ENCODE peak calls at places on chromosomes 7 and 10, in seven cellular contexts. Q is fibroblast of lung, Z is GM12878, R is adipocyte, F is mammary epithelial cell, U is neuronal stem cell, C is HCT116. Y is an unnamed sample.

GRCh38 chr10:15035385-15036301 is 8.1 kb upstream of the OLAH start:
- DNase-seq in Q (peak; percentile 88), Z (no peak), R (peak; percentile 53), F (no peak), U (no peak), C (no peak), Y (no peak)

GRCh38 chr10:36336315-36336714 is 694.2 kb upstream of the FZD8 start:
- DNase-seq in Q (no peak), Z (no peak), R (peak; percentile 8), F (no peak), U (no peak), C (no peak), Y (no peak)

GRCh38 chr10:84256510-84257342 is 11.9 kb downstream of the RGR start:
- DNase-seq in Q (peak; percentile 44), Z (no peak), R (peak; percentile 41), F (peak; percentile 16), U (peak; percentile 52), C (peak; percentile 46), Y (peak; percentile 62)

GRCh38 chr10:29955308-29955935 is 104.0 kb downstream of the JCAD start:
- DNase-seq in Q (no peak), Z (no peak), R (peak; percentile 24), F (peak; percentile 67), U (no peak), C (no peak), Y (no peak)

GRCh38 chr7:7537711-7538110 is 2.0 kb upstream of the COL28A1 start:
- DNase-seq in Q (no peak), Z (no peak), R (no peak), F (no peak), U (no peak), C (no peak), Y (no peak)

GRCh38 chr7:158043461-158044155 is 544.0 kb downstream of the PTPRN2 start:
- DNase-seq in Q (no peak), Z (no peak), R (no peak), F (no peak), U (no peak), C (no peak), Y (no peak)

GRCh38 chr7:25922296-25922695 is 229.7 kb upstream of the NFE2L3 start:
- DNase-seq in Q (no peak), Z (no peak), R (no peak), F (peak; percentile 86), U (no peak), C (no peak), Y (no peak)

GRCh38 chr10:6035926-6036575 is 26.1 kb downstream of the IL2RA start:
- DNase-seq in Q (no peak), Z (no peak), R (no peak), F (no peak), U (no peak), C (no peak), Y (peak; percentile 10)

GRCh38 chr7:610141-610530 is 90.5 kb upstream of the PDGFA start:
- DNase-seq in Q (no peak), Z (no peak), R (no peak), F (no peak), U (no peak), C (no peak), Y (no peak)

GRCh38 chr10:107546239-107546638 is 381.7 kb upstream of the SORCS1 start:
- DNase-seq in Q (peak; percentile 44), Z (no peak), R (no peak), F (peak; percentile 92), U (no peak), C (no peak), Y (no peak)

GRCh38 chr7:151512353-151512752 is 7.3 kb downstream of the RHEB start:
- DNase-seq in Q (no peak), Z (no peak), R (no peak), F (no peak), U (no peak), C (no peak), Y (no peak)

GRCh38 chr10:27736396-27736795 is 9.2 kb downstream of the MKX start:
- DNase-seq in Q (no peak), Z (no peak), R (peak; percentile 77), F (no peak), U (no peak), C (no peak), Y (no peak)

DNA sequence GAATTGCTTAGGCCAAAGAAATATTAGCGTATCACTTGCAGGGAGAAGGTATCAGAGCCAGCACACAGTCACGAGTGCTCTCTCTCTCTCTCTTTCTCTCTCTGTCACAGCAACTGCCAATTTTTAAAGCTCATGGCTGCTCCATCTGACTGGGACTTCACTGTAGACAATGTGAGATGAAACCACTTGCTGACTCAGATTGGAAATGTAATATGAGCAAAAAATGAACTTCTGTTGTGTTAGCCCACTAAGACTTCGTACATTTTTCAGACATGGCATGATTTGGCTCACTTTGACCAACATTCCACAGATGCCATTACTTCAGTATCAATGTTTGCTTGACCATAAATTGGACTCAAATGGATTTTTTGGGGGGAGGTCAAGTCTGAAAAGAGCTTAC is 68.1 kb downstream of the DGKB start:
- DNase-seq in Q (peak; percentile 58), Z (no peak), R (peak; percentile 63), F (no peak), U (no peak), C (no peak), Y (no peak)
- H3K4me3 ChIP-seq in Q (no peak overlapping the region), Z (no peak overlapping the region), R (peak overlapping the region; percentile 48), F (no peak overlapping the region), U (no peak overlapping the region), C (no peak overlapping the region), Y (no peak overlapping the region)

DNA sequence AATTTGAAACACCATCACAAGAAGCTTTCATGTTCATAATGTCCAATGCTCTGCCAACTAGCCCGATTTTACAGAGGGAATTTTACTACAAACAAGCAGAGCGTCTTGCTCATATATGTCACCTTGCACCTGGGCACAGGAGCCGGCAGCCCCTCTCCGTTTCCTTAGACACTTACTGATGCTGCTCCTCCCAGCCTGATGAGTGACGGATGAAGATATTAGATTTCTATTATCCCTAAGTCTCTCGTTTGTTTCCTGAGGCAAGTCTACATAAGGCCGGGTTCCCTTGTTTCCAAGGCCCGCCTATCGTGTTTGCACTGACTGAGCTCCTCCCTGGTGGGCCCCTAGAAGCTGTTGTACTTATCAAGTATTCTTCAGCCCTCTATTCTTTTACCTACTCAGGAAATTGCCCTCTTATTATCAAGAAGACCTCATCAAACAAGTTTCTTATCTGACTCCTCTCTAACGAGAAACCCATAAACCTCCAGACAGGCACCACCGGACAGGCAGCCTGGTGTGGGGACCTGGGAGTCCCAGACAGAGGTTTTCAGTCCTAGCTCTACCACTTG is 18.5 kb downstream of the SH3PXD2A start:
- DNase-seq in Q (no peak), Z (no peak), R (no peak), F (no peak), U (no peak), C (no peak), Y (no peak)
- H3K4me1 ChIP-seq in Q (peaks cover 12% of the 10 kb centered on the region), Z (no peaks in the 10 kb centered on the region), R (peaks cover 24% of the 10 kb centered on the region), F (peaks cover 30% of the 10 kb centered on the region), U (peaks cover 20% of the 10 kb centered on the region), C (no peaks in the 10 kb centered on the region), Y (peaks cover 37% of the 10 kb centered on the region)

GRCh38 chr7:95608344-95609173 is 12.2 kb upstream of the PDK4 start:
- DNase-seq in Q (peak; percentile 100), Z (peak; percentile 47), R (peak; percentile 96), F (peak; percentile 62), U (peak; percentile 9), C (peak; percentile 60), Y (peak; percentile 96)
- H3K9ac ChIP-seq in Q (no peak overlapping the region), Z (no peak overlapping the region), R (peak overlapping the region; percentile 82), F (no peak overlapping the region), U (no peak overlapping the region), C (peak overlapping the region; percentile 16), Y (peak overlapping the region; percentile 81)

DNA sequence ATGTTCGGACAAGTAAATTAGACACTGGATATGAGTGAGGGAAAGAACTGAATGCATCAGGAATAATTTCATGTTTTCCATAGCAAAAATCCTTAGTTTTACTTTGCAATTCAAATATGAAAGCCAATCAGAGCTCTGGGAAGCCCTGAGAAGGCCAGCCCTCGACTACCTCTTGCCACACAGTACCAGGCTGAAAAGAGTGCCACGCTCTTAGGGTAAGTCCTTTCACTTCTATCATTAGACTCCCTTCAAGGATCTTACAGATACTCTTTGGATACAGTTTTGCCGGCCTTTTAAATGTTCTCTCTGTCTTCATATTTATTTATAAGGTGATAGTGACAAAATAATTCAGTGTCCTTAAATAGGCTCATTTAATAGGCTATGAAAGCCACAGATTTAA is 1.9 kb downstream of the COBL start:
- DNase-seq in Q (no peak), Z (no peak), R (no peak), F (no peak), U (no peak), C (no peak), Y (no peak)
- H3K4me3 ChIP-seq in Q (no peak overlapping the region), Z (no peak overlapping the region), R (no peak overlapping the region), F (no peak overlapping the region), U (no peak overlapping the region), C (no peak overlapping the region), Y (no peak overlapping the region)

GRCh38 chr10:11313463-11313862 is 295.8 kb downstream of the CELF2 start:
- DNase-seq in Q (no peak), Z (no peak), R (no peak), F (no peak), U (no peak), C (no peak), Y (no peak)
- H3K4me1 ChIP-seq in Q (no peaks in the 10 kb centered on the region), Z (no peaks in the 10 kb centered on the region), R (peaks cover 3% of the 10 kb centered on the region), F (no peaks in the 10 kb centered on the region), U (no peaks in the 10 kb centered on the region), C (no peaks in the 10 kb centered on the region), Y (no peaks in the 10 kb centered on the region)

GRCh38 chr10:79178614-79179403 is 110.0 kb downstream of the ZMIZ1 start:
- DNase-seq in Q (peak; percentile 71), Z (no peak), R (peak; percentile 58), F (no peak), U (peak; percentile 48), C (no peak), Y (no peak)
- H3K9ac ChIP-seq in Q (no peak overlapping the region), Z (no peak overlapping the region), R (no peak overlapping the region), F (no peak overlapping the region), U (peak overlapping the region; percentile 71), C (no peak overlapping the region), Y (peak overlapping the region; percentile 21)

GRCh38 chr10:64465653-64466052 is 944.5 kb downstream of the REEP3 start:
- DNase-seq in Q (no peak), Z (no peak), R (no peak), F (no peak), U (no peak), C (no peak), Y (no peak)

GRCh38 chr10:64463406-64463805 is 942.2 kb downstream of the REEP3 start:
- DNase-seq in Q (no peak), Z (no peak), R (no peak), F (no peak), U (no peak), C (no peak), Y (no peak)

DNA sequence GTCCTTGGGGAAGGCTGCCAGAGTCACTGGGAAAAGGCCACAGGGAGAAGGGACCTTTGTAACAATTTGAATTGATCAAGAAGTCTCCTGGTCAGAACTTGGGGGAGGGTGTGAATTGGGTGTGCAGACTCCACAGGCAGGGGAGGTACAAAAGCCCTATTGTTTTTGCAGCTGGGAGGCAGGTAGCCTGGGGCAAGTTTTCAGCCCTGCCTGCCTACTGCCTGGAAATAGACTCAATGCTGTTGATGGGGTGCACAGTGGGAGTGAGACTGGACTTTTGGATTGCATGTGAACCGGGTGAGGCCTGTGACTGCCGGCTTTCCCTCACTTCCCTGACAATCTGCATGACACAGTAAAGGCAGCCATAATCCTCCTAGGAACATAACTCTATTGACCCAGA is 947.0 kb downstream of the REEP3 start:
- DNase-seq in Q (no peak), Z (no peak), R (no peak), F (no peak), U (no peak), C (peak; percentile 24), Y (no peak)
- H3K4me3 ChIP-seq in Q (no peak overlapping the region), Z (no peak overlapping the region), R (no peak overlapping the region), F (no peak overlapping the region), U (peak overlapping the region; percentile 9), C (no peak overlapping the region), Y (no peak overlapping the region)

Y was measured in colonic mucosa.